ENCODE peak calls at places on chromosome X, in seven cellular contexts. V is upper lobe of left lung, P is suprapubic skin, B is SK-N-SH, J is sigmoid colon, Q is HepG2, A is GM12878. H is an unnamed sample.

GRCh38 chrX:2676794-2677675 is 14.1 kb upstream of the CD99 start:
- DNase-seq in Q (no peak), B (no peak), V (no peak), P (no peak), A (no peak), J (no peak), H (no peak)

GRCh38 chrX:30246769-30247489 is at the start of gene MAGEB1:
- DNase-seq in P (no peak), V (peak), B (peak), J (no peak), Q (peak), A (no peak), H (no peak)

GRCh38 chrX:55312655-55313054 is 47.9 kb upstream of the PAGE3 start:
- DNase-seq in P (no peak), B (no peak), A (no peak), V (no peak), J (no peak), Q (no peak), H (no peak)

GRCh38 chrX:41472231-41472815 is 25.2 kb downstream of the NYX start:
- DNase-seq in Q (no peak), B (no peak), P (no peak), J (no peak), A (no peak), V (peak), H (no peak)

GRCh38 chrX:30039768-30040167 is 175.6 kb upstream of the MAGEB2 start:
- DNase-seq in V (no peak), B (no peak), A (no peak), J (no peak), P (no peak), Q (no peak), H (no peak)

GRCh38 chrX:25112156-25112555 is 96.4 kb upstream of the ARX start:
- DNase-seq in P (no peak), A (no peak), B (no peak), J (no peak), V (no peak), Q (no peak), H (no peak)

GRCh38 chrX:10904220-10904619 is 206.9 kb upstream of the HCCS start:
- DNase-seq in J (no peak), Q (no peak), A (no peak), B (no peak), P (no peak), V (no peak), H (no peak)

GRCh38 chrX:72683631-72684030 is 30.5 kb downstream of the PHKA1 start:
- DNase-seq in J (no peak), B (no peak), A (no peak), V (no peak), P (no peak), Q (no peak), H (no peak)

GRCh38 chrX:15973941-15974340 is 119.3 kb upstream of the AP1S2 start:
- DNase-seq in A (no peak), V (no peak), B (no peak), P (no peak), Q (no peak), J (no peak), H (no peak)

GRCh38 chrX:17632942-17633341 is 104.4 kb upstream of the SCML1 start:
- DNase-seq in A (no peak), V (no peak), P (no peak), J (no peak), B (no peak), Q (no peak), H (no peak)

GRCh38 chrX:20061869-20062254 is 54.8 kb downstream of the MAP7D2 start:
- DNase-seq in A (no peak), B (no peak), V (no peak), P (no peak), J (no peak), Q (peak), H (no peak)

GRCh38 chrX:100449696-100450606 is 39.9 kb upstream of the PCDH19 start:
- DNase-seq in J (no peak), Q (no peak), P (peak), B (no peak), A (no peak), V (peak), H (no peak)

GRCh38 chrX:30689116-30689515 is 35.9 kb downstream of the GK start:
- DNase-seq in Q (no peak), J (no peak), V (no peak), A (no peak), P (no peak), B (no peak), H (no peak)

GRCh38 chrX:94758130-94758529 is 1084.1 kb downstream of the FAM133A start:
- DNase-seq in J (no peak), Q (no peak), V (no peak), P (no peak), B (no peak), A (no peak), H (no peak)

GRCh38 chrX:109952985-109953905 is 49.7 kb upstream of the TMEM164 start:
- DNase-seq in V (no peak), A (peak), P (no peak), J (no peak), B (no peak), Q (no peak), H (no peak)

GRCh38 chrX:44935172-44935571 is 62.2 kb downstream of the KDM6A start:
- DNase-seq in Q (no peak), P (no peak), V (no peak), J (no peak), B (no peak), A (no peak), H (no peak)

GRCh38 chrX:44931441-44931973 is 58.5 kb downstream of the KDM6A start:
- DNase-seq in Q (no peak), A (no peak), J (no peak), B (no peak), P (no peak), V (no peak), H (no peak)

GRCh38 chrX:44937606-44938005 is 64.6 kb downstream of the KDM6A start:
- DNase-seq in V (no peak), J (no peak), A (no peak), Q (no peak), B (no peak), P (no peak), H (no peak)

GRCh38 chrX:44938111-44938510 is 65.1 kb downstream of the KDM6A start:
- DNase-seq in Q (no peak), V (no peak), P (no peak), J (no peak), B (no peak), A (no peak), H (no peak)

GRCh38 chrX:44935640-44936039 is 62.7 kb downstream of the KDM6A start:
- DNase-seq in B (no peak), V (no peak), J (no peak), P (no peak), Q (no peak), A (no peak), H (no peak)
- TF ChIP-seq POLR2AphosphoS5 in B (no peak), V (no peak), J (no peak), P (no peak), Q (no peak), A (no peak), H (no peak)

GRCh38 chrX:4876268-4876667 is 1162.8 kb upstream of the PRKX start:
- DNase-seq in V (no peak), P (no peak), Q (no peak), J (no peak), A (no peak), B (no peak), H (no peak)
- TF ChIP-seq EP300 in V (no peak), P (no peak), Q (no peak), J (no peak), A (no peak), B (no peak), H (no peak)

DNA sequence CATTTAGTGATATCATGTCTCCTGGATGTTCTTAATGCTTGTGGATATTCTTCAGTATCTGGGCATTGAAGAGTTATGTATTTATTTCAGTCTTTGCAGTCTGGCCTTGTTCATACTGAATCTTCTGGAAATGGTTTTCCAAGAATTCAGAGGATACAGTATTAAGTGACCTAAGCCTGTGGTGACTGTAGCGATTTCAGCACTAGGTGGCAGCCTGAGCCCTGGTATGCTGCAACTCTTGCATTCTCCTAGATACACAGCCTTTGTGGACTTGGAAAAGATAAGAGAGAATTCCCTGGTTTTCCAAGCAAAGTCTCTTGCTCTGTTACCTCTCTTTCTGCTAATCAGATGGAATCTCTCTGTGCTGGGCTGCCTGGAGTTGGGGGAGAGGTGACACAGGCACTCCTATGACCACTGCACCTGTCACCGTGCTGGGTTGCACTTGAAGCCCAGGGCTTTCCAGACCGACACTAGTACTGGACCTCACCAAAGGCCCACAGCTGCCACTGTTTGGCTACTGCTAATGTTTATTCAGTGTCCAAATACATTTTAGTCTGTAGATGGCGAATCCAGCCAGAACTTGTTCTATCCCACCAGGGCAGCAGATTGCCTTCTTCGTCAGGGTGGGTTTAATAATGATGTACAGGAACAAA is 19.3 kb upstream of the SPIN2A start:
- DNase-seq in P (no peak), A (no peak), Q (peak), J (no peak), V (no peak), B (no peak), H (peak)
- TF ChIP-seq CTCF in P (no peak), A (peak), Q (peak), J (no peak), V (no peak), B (peak), H (no peak)

GRCh38 chrX:49166914-49167739 is 4.6 kb downstream of the MAGIX start:
- DNase-seq in V (peak), J (peak), Q (no peak), B (peak), P (peak), A (peak), H (peak)
- TF ChIP-seq POLR2AphosphoS5 in V (peak), J (peak), Q (no peak), B (no peak), P (no peak), A (no peak), H (peak)